ENCODE peak calls at places on chromosomes 6 and 20, in nine cellular contexts. R is upper lobe of right lung; Y is cardiac muscle cell; C is PC-3; D is body of pancreas; G is CD8-positive, alpha-beta memory T cell; H is right atrium auricular region; S is astrocyte; N is neural progenitor cell. I is an unnamed sample. For H3K27me3, the result is how much of the 10 kb centered on the place peaks cover.

GRCh38 chr6:128139519-128139918 is 238.7 kb upstream of the THEMIS start:
- DNase-seq in R (no peak), C (peak), D (no peak), H (no peak), S (peak), G (no peak), N (no peak), Y (no peak), I (peak)

GRCh38 chr6:90885611-90886056 is 298.8 kb upstream of the MAP3K7 start:
- DNase-seq in S (peak), H (no peak), N (no peak), R (no peak), G (no peak), D (no peak), C (peak), Y (no peak), I (no peak)

GRCh38 chr20:34922654-34923381 is 32.8 kb downstream of the GSS start:
- DNase-seq in D (peak), C (peak), S (peak), G (no peak), H (peak), Y (no peak), N (no peak), R (no peak), I (peak)

GRCh38 chr6:53894086-53894485 is 99.3 kb downstream of the LRRC1 start:
- DNase-seq in S (peak), R (no peak), H (no peak), C (peak), G (no peak), N (no peak), D (no peak), Y (no peak), I (peak)

GRCh38 chr6:45714795-45715507 is 300.7 kb downstream of the CLIC5 start:
- DNase-seq in R (no peak), N (peak), D (peak), C (peak), H (no peak), G (peak), S (peak), Y (peak), I (peak)

GRCh38 chr6:4125933-4126864 is 9.2 kb downstream of the ECI2 start:
- DNase-seq in H (no peak), Y (no peak), N (no peak), D (no peak), R (no peak), S (peak), G (no peak), C (peak), I (peak)

GRCh38 chr20:10216146-10216741 is 2.4 kb upstream of the SNAP25 start:
- DNase-seq in S (peak), H (no peak), D (no peak), Y (no peak), N (peak), C (no peak), R (no peak), G (no peak), I (no peak)

GRCh38 chr20:2507464-2507863 is 1.3 kb downstream of the ZNF343 start:
- DNase-seq in D (no peak), G (no peak), C (no peak), N (no peak), Y (no peak), S (no peak), R (no peak), H (no peak), I (no peak)

GRCh38 chr6:142187209-142187608 is 40.1 kb downstream of the VTA1 start:
- DNase-seq in H (peak), D (no peak), Y (peak), C (peak), G (no peak), N (no peak), R (no peak), S (peak), I (peak)

GRCh38 chr6:153849072-153849759 is 189.8 kb upstream of the OPRM1 start:
- DNase-seq in D (no peak), N (no peak), H (no peak), G (no peak), R (no peak), C (no peak), Y (no peak), S (no peak), I (peak)

GRCh38 chr6:42911171-42912021 is 4.5 kb upstream of the PTCRA start:
- DNase-seq in Y (peak), H (no peak), R (no peak), S (no peak), D (no peak), G (no peak), C (no peak), N (peak), I (no peak)

GRCh38 chr20:21628800-21629199 is 76.7 kb upstream of the PAX1 start:
- DNase-seq in Y (no peak), N (no peak), H (no peak), S (no peak), D (no peak), C (no peak), G (no peak), R (no peak), I (no peak)

GRCh38 chr6:164322533-164322932 is 908.0 kb downstream of the QKI start:
- DNase-seq in S (peak), C (peak), G (no peak), H (no peak), Y (no peak), D (no peak), R (no peak), N (no peak), I (peak)

GRCh38 chr20:51734876-51735499 is 33.2 kb downstream of the ATP9A start:
- DNase-seq in S (no peak), G (no peak), Y (no peak), H (no peak), C (no peak), D (no peak), R (no peak), N (no peak), I (no peak)

GRCh38 chr20:14193443-14193842 is 144.0 kb downstream of the FLRT3 start:
- DNase-seq in S (no peak), R (no peak), N (peak), Y (no peak), H (no peak), G (no peak), D (no peak), C (no peak), I (no peak)

GRCh38 chr6:127841811-127842210 is 59.0 kb downstream of the THEMIS start:
- DNase-seq in S (peak), D (no peak), Y (no peak), G (no peak), H (no peak), C (no peak), N (no peak), R (no peak), I (no peak)

GRCh38 chr20:23546435-23547144 is 21.7 kb downstream of the CST9L start:
- DNase-seq in G (no peak), H (no peak), S (no peak), D (no peak), C (no peak), Y (no peak), N (no peak), R (no peak), I (peak)

GRCh38 chr20:7113577-7114466 is 346.3 kb downstream of the BMP2 start:
- DNase-seq in Y (peak), R (no peak), C (peak), H (no peak), S (peak), N (peak), G (no peak), D (no peak), I (peak)

GRCh38 chr20:51531141-51531710 is 11.3 kb downstream of the NFATC2 start:
- DNase-seq in G (peak), S (peak), H (no peak), D (no peak), N (no peak), C (peak), Y (no peak), R (no peak), I (peak)

GRCh38 chr6:44800171-44800671 is 412.7 kb downstream of the CDC5L start:
- DNase-seq in R (no peak), C (peak), N (peak), H (no peak), S (peak), Y (peak), D (peak), G (no peak), I (peak)

GRCh38 chr6:42860031-42860430 is 19.4 kb upstream of the RPL7L1 start:
- DNase-seq in C (no peak), R (no peak), D (no peak), N (no peak), H (no peak), Y (no peak), S (no peak), G (no peak), I (no peak)

GRCh38 chr6:149246691-149247384 is 70.7 kb upstream of the TAB2 start:
- DNase-seq in G (no peak), N (no peak), Y (no peak), H (no peak), D (no peak), C (no peak), S (no peak), R (no peak), I (no peak)

GRCh38 chr20:25067102-25067987 is 9.4 kb upstream of the ACSS1 start:
- DNase-seq in D (peak), C (no peak), H (no peak), R (peak), Y (no peak), G (no peak), N (no peak), S (no peak), I (no peak)
- H3K27me3 ChIP-seq in D (under half), C (under half), H (under half), R (under half), Y (half or more), G (under half), N (half or more), S (half or more), I (under half)

GRCh38 chr6:155408231-155408630 is 47.4 kb downstream of the NOX3 start:
- DNase-seq in S (no peak), C (no peak), R (no peak), N (no peak), H (no peak), G (no peak), Y (no peak), D (no peak), I (no peak)
- H3K27me3 ChIP-seq in S (under half), C (under half), R (under half), N (under half), H (under half), G (under half), Y (under half), D (under half), I (under half)

GRCh38 chr20:62727584-62728027 is 19.0 kb downstream of the NTSR1 start:
- DNase-seq in C (no peak), H (no peak), Y (no peak), R (no peak), N (no peak), G (no peak), D (no peak), S (no peak), I (no peak)
- H3K27me3 ChIP-seq in C (under half), H (under half), Y (under half), R (under half), N (under half), G (under half), D (under half), S (under half), I (under half)

DNA sequence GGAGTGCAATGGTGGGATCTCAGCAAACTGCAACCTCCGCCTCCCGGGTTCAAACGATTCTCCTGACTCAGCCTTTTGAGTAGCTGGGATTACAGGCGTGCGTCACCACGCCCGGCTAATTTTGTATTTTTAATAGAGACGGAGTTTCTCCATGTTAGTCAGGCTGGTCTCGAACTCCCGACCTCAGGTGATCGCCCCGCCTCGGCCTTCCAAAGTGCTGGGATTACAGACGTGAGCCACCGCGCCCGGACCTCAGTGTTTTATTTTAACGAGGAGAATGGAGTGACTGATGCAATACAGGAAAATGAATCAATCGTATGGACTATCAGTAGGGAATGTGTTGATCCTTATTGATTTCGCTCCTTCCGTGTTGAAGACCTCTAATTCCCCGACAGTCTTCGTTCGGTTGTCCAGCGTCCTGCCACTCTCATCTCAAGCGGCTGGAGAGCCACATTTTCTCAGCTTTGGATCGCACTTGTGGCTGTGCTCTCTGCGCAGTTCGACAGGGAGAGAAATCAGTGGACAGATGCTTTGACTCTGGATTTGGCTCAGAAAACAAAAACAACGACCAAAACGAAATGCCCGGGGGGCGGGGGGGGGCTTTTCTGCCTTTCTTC is 166.2 kb downstream of the TRIM27 start:
- DNase-seq in R (no peak), N (no peak), G (no peak), H (no peak), D (no peak), S (no peak), C (no peak), Y (no peak), I (no peak)
- H3K27me3 ChIP-seq in R (half or more), N (half or more), G (under half), H (under half), D (under half), S (under half), C (under half), Y (under half), I (under half)

GRCh38 chr6:100468013-100468622 is 3.4 kb upstream of the SIM1 start:
- DNase-seq in G (no peak), R (no peak), N (no peak), C (no peak), H (no peak), S (no peak), Y (no peak), D (no peak), I (no peak)
- H3K27me3 ChIP-seq in G (half or more), R (half or more), N (half or more), C (under half), H (half or more), S (half or more), Y (half or more), D (under half), I (half or more)